ENCODE peak calls at places on chromosome 7, in five cellular contexts. One of them, this sample, is unnamed.

GRCh38 chr7:36723951-36724664 is at the start of gene AOAH:
- DNase-seq in heart right ventricle: peak
- DNase-seq in pancreas: no peak
- DNase-seq in GM12864: peak
- DNase-seq in stomach: peak
- DNase-seq in this sample: peak

GRCh38 chr7:101172854-101173751 is 7.0 kb downstream of the NAT16 start:
- DNase-seq in heart right ventricle: peak
- DNase-seq in pancreas: peak
- DNase-seq in GM12864: no peak
- DNase-seq in stomach: peak
- DNase-seq in this sample: no peak

GRCh38 chr7:30413864-30414263 is 64.7 kb downstream of the NOD1 start:
- DNase-seq in heart right ventricle: no peak
- DNase-seq in pancreas: no peak
- DNase-seq in GM12864: no peak
- DNase-seq in stomach: no peak
- DNase-seq in this sample: no peak

GRCh38 chr7:83005410-83005809 is 157.3 kb downstream of the PCLO start:
- DNase-seq in heart right ventricle: no peak
- DNase-seq in pancreas: no peak
- DNase-seq in GM12864: no peak
- DNase-seq in stomach: no peak
- DNase-seq in this sample: no peak

GRCh38 chr7:92987095-92987494 is 130.7 kb downstream of the SAMD9 start:
- DNase-seq in heart right ventricle: no peak
- DNase-seq in pancreas: no peak
- DNase-seq in GM12864: no peak
- DNase-seq in stomach: no peak
- DNase-seq in this sample: no peak

GRCh38 chr7:15446722-15447121 is 115.1 kb downstream of the AGMO start:
- DNase-seq in heart right ventricle: no peak
- DNase-seq in pancreas: no peak
- DNase-seq in GM12864: no peak
- DNase-seq in stomach: no peak
- DNase-seq in this sample: no peak

GRCh38 chr7:80284848-80285247 is 150.2 kb downstream of the GNAI1 start:
- DNase-seq in heart right ventricle: no peak
- DNase-seq in pancreas: no peak
- DNase-seq in GM12864: no peak
- DNase-seq in stomach: no peak
- DNase-seq in this sample: no peak

GRCh38 chr7:40356871-40357676 is 222.3 kb downstream of the SUGCT start:
- DNase-seq in heart right ventricle: no peak
- DNase-seq in pancreas: no peak
- DNase-seq in GM12864: no peak
- DNase-seq in stomach: no peak
- DNase-seq in this sample: no peak

GRCh38 chr7:25250386-25250785 is 22.1 kb upstream of the NPVF start:
- DNase-seq in heart right ventricle: no peak
- DNase-seq in pancreas: no peak
- DNase-seq in GM12864: no peak
- DNase-seq in stomach: no peak
- DNase-seq in this sample: no peak

GRCh38 chr7:48389977-48390376 is 218.7 kb downstream of the ABCA13 start:
- DNase-seq in heart right ventricle: no peak
- DNase-seq in pancreas: no peak
- DNase-seq in GM12864: no peak
- DNase-seq in stomach: no peak
- DNase-seq in this sample: no peak

GRCh38 chr7:135877799-135878198 is 99.4 kb downstream of the MTPN start:
- DNase-seq in heart right ventricle: no peak
- DNase-seq in pancreas: no peak
- DNase-seq in GM12864: no peak
- DNase-seq in stomach: no peak
- DNase-seq in this sample: no peak

GRCh38 chr7:84914598-84914997 is 272.3 kb downstream of the SEMA3D start:
- DNase-seq in heart right ventricle: no peak
- DNase-seq in pancreas: no peak
- DNase-seq in GM12864: no peak
- DNase-seq in stomach: no peak
- DNase-seq in this sample: no peak

GRCh38 chr7:131556055-131556911 is at the start of gene PODXL:
- DNase-seq in heart right ventricle: peak
- DNase-seq in pancreas: peak
- DNase-seq in GM12864: no peak
- DNase-seq in stomach: peak
- DNase-seq in this sample: peak

GRCh38 chr7:154651501-154651900 is 351.4 kb downstream of the PAXIP1 start:
- DNase-seq in heart right ventricle: no peak
- DNase-seq in pancreas: no peak
- DNase-seq in GM12864: no peak
- DNase-seq in stomach: no peak
- DNase-seq in this sample: no peak

GRCh38 chr7:105268056-105268455 is 120.7 kb downstream of the SRPK2 start:
- DNase-seq in heart right ventricle: no peak
- DNase-seq in pancreas: no peak
- DNase-seq in GM12864: no peak
- DNase-seq in stomach: no peak
- DNase-seq in this sample: no peak

GRCh38 chr7:150332852-150333635 is 8.4 kb downstream of the RARRES2 start:
- DNase-seq in heart right ventricle: no peak
- DNase-seq in pancreas: no peak
- DNase-seq in GM12864: no peak
- DNase-seq in stomach: no peak
- DNase-seq in this sample: no peak

GRCh38 chr7:40656349-40656748 is 521.5 kb downstream of the SUGCT start:
- DNase-seq in heart right ventricle: no peak
- DNase-seq in pancreas: no peak
- DNase-seq in GM12864: no peak
- DNase-seq in stomach: no peak
- DNase-seq in this sample: no peak

GRCh38 chr7:84194484-84195260 is at the start of gene SEMA3A:
- DNase-seq in heart right ventricle: peak
- DNase-seq in pancreas: no peak
- DNase-seq in GM12864: no peak
- DNase-seq in stomach: no peak
- DNase-seq in this sample: no peak

GRCh38 chr7:153397459-153397858 is 637.9 kb downstream of the ACTR3B start:
- DNase-seq in heart right ventricle: no peak
- DNase-seq in pancreas: no peak
- DNase-seq in GM12864: no peak
- DNase-seq in stomach: no peak
- DNase-seq in this sample: no peak

GRCh38 chr7:34760271-34760670 is 102.3 kb downstream of the NPSR1 start:
- DNase-seq in heart right ventricle: no peak
- DNase-seq in pancreas: no peak
- DNase-seq in GM12864: no peak
- DNase-seq in stomach: no peak
- DNase-seq in this sample: no peak

GRCh38 chr7:34758111-34758601 is 100.1 kb downstream of the NPSR1 start:
- DNase-seq in heart right ventricle: no peak
- DNase-seq in pancreas: no peak
- DNase-seq in GM12864: no peak
- DNase-seq in stomach: no peak
- DNase-seq in this sample: no peak

GRCh38 chr7:34761627-34762026 is 103.6 kb downstream of the NPSR1 start:
- DNase-seq in heart right ventricle: no peak
- DNase-seq in pancreas: no peak
- DNase-seq in GM12864: no peak
- DNase-seq in stomach: no peak
- DNase-seq in this sample: no peak

GRCh38 chr7:34759477-34760125 is 101.6 kb downstream of the NPSR1 start:
- DNase-seq in heart right ventricle: no peak
- DNase-seq in pancreas: no peak
- DNase-seq in GM12864: peak
- DNase-seq in stomach: no peak
- DNase-seq in this sample: no peak

GRCh38 chr7:34762769-34763168 is 104.8 kb downstream of the NPSR1 start:
- DNase-seq in heart right ventricle: no peak
- DNase-seq in pancreas: no peak
- DNase-seq in GM12864: no peak
- DNase-seq in stomach: no peak
- DNase-seq in this sample: no peak
- H3K4me3 ChIP-seq in heart right ventricle: no peak
- H3K4me3 ChIP-seq in pancreas: no peak
- H3K4me3 ChIP-seq in GM12864: no peak
- H3K4me3 ChIP-seq in stomach: no peak
- H3K4me3 ChIP-seq in this sample: no peak

GRCh38 chr7:122616951-122617350 is 82.0 kb downstream of the RNF133 start:
- DNase-seq in heart right ventricle: no peak
- DNase-seq in pancreas: no peak
- DNase-seq in GM12864: no peak
- DNase-seq in stomach: no peak
- DNase-seq in this sample: no peak

GRCh38 chr7:122618603-122619189 is 80.2 kb downstream of the RNF133 start:
- DNase-seq in heart right ventricle: no peak
- DNase-seq in pancreas: no peak
- DNase-seq in GM12864: no peak
- DNase-seq in stomach: no peak
- DNase-seq in this sample: no peak

GRCh38 chr7:122622682-122623081 is 76.2 kb downstream of the RNF133 start:
- DNase-seq in heart right ventricle: no peak
- DNase-seq in pancreas: no peak
- DNase-seq in GM12864: no peak
- DNase-seq in stomach: no peak
- DNase-seq in this sample: no peak

DNA sequence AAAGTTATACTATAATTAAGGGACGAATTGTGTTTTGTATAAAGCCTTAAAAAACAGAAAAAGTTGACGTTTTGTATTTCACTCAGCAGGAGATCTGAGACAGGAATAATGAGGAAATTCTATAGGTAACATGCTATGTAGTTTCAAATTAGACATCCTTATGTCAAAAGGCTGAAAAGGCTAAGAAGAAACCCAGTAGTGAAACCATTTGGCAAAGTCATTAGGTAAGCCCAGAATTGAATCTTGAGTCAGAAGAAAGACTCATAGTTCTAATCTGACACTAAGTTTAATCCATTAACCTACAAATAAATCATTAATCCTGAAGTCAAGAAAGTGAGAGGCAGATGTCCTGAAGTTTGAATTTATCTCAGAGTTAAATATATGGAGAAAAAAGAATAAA is 79.3 kb downstream of the RNF133 start:
- DNase-seq in heart right ventricle: no peak
- DNase-seq in pancreas: no peak
- DNase-seq in GM12864: no peak
- DNase-seq in stomach: no peak
- DNase-seq in this sample: no peak
- H3K4me3 ChIP-seq in heart right ventricle: no peak
- H3K4me3 ChIP-seq in pancreas: no peak
- H3K4me3 ChIP-seq in GM12864: no peak
- H3K4me3 ChIP-seq in stomach: no peak
- H3K4me3 ChIP-seq in this sample: no peak

DNA sequence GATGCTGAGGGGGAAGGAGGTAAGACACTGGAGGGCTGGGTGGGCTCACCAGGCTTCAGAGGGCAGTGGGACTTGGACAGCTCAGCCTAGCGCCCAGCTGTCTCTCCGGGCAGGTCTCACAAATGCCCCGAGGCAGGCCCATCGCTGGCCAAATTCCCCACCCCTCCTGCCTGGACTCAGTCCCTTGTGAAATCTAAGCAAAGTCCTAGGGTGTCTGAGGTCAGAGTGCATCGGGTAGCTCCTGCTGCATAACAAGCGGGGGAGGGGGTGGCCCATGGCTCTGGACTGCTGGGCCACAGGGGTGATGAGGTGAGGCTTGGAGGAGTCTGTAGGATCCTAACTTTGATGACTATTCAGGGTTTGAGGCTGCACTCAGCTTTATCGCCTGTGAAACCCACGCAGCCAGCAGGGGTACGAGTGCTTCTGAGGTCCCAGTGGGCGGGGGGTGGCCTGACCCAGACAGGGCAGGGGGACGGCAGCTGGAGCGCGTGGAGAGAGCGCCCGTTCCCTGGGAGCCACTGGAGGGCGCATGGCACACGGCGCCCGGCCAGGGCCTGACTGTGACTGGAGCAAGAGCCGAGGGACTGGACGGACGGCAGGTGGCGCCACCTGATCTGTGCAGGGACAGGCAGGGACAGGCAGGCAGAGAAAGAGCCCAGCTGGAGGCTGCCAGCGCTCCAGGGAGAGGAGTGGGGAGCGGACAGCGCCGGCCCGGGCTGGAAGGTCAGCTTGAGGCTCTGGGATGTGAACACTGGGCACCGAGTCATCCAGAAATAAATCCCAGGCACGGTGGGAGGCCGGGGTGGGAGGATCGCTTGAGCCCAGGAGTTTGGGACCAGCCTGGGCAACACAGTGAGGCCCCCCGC is 10.0 kb downstream of the CYP2W1 start:
- DNase-seq in heart right ventricle: peak
- DNase-seq in pancreas: peak
- DNase-seq in GM12864: peak
- DNase-seq in stomach: peak
- DNase-seq in this sample: peak
- H3K4me3 ChIP-seq in heart right ventricle: no peak
- H3K4me3 ChIP-seq in pancreas: no peak
- H3K4me3 ChIP-seq in GM12864: no peak
- H3K4me3 ChIP-seq in stomach: no peak
- H3K4me3 ChIP-seq in this sample: no peak

GRCh38 chr7:5532520-5533335 is 109.1 kb upstream of the TNRC18 start:
- DNase-seq in heart right ventricle: peak
- DNase-seq in pancreas: peak
- DNase-seq in GM12864: no peak
- DNase-seq in stomach: peak
- DNase-seq in this sample: peak
- H3K4me3 ChIP-seq in heart right ventricle: peak
- H3K4me3 ChIP-seq in pancreas: peak
- H3K4me3 ChIP-seq in GM12864: peak
- H3K4me3 ChIP-seq in stomach: peak
- H3K4me3 ChIP-seq in this sample: no peak

GRCh38 chr7:23467281-23467680 is 3.0 kb downstream of the IGF2BP3 start:
- DNase-seq in heart right ventricle: no peak
- DNase-seq in pancreas: no peak
- DNase-seq in GM12864: no peak
- DNase-seq in stomach: no peak
- DNase-seq in this sample: no peak
- H3K4me3 ChIP-seq in heart right ventricle: no peak
- H3K4me3 ChIP-seq in pancreas: no peak
- H3K4me3 ChIP-seq in GM12864: peak
- H3K4me3 ChIP-seq in stomach: no peak
- H3K4me3 ChIP-seq in this sample: no peak

GRCh38 chr7:108000875-108001758 is 1.8 kb downstream of the LAMB1 start:
- DNase-seq in heart right ventricle: peak
- DNase-seq in pancreas: peak
- DNase-seq in GM12864: no peak
- DNase-seq in stomach: peak
- DNase-seq in this sample: peak
- H3K4me3 ChIP-seq in heart right ventricle: peak
- H3K4me3 ChIP-seq in pancreas: peak
- H3K4me3 ChIP-seq in GM12864: no peak
- H3K4me3 ChIP-seq in stomach: peak
- H3K4me3 ChIP-seq in this sample: peak

This sample was measured in lower leg skin.